ENCODE peak calls at places on chromosomes 2 and 18, in five cellular contexts. K, F, W, A and M are unnamed samples.

GRCh38 chr2:96537066-96537733 is 648 bp downstream of the ARID5A start:
- DNase-seq in K (no peak), A (peak; percentile 79), F (peak; percentile 74), W (peak; percentile 86), M (peak; percentile 48)

GRCh38 chr18:36309436-36310391 is 12.2 kb downstream of the FHOD3 start:
- DNase-seq in A (no peak), F (no peak), K (peak; percentile 42), W (no peak), M (peak; percentile 99)

GRCh38 chr2:29519996-29520395 is 401.4 kb downstream of the ALK start:
- DNase-seq in W (no peak), K (no peak), A (no peak), F (no peak), M (peak; percentile 4)

GRCh38 chr18:58768293-58768974 is 96.2 kb upstream of the ZNF532 start:
- DNase-seq in A (peak; percentile 88), K (peak; percentile 67), F (peak; percentile 8), W (peak; percentile 33), M (peak; percentile 62)

GRCh38 chr2:85577386-85578242 is at the start of gene VAMP8:
- DNase-seq in F (peak; percentile 70), K (no peak), A (peak; percentile 89), W (peak; percentile 37), M (no peak)

GRCh38 chr2:11299439-11299838 is 45.0 kb downstream of the ROCK2 start:
- DNase-seq in F (no peak), W (no peak), K (no peak), A (no peak), M (no peak)

GRCh38 chr18:1018211-1018651 is 113.6 kb downstream of the ADCYAP1 start:
- DNase-seq in K (no peak), W (no peak), F (no peak), A (no peak), M (peak; percentile 65)

GRCh38 chr2:224971214-224971613 is 71.1 kb downstream of the DOCK10 start:
- DNase-seq in W (no peak), F (no peak), A (no peak), K (no peak), M (no peak)

GRCh38 chr2:72007402-72007801 is 140.3 kb downstream of the CYP26B1 start:
- DNase-seq in K (no peak), F (no peak), W (no peak), A (no peak), M (no peak)

GRCh38 chr2:203164311-203164935 is 74.4 kb upstream of the CYP20A1 start:
- DNase-seq in F (no peak), A (no peak), K (no peak), W (no peak), M (no peak)

GRCh38 chr2:215660687-215661086 is 224.8 kb upstream of the FN1 start:
- DNase-seq in A (no peak), W (no peak), F (no peak), K (no peak), M (no peak)

GRCh38 chr2:130387071-130387400 is 31.2 kb downstream of the PTPN18 start:
- DNase-seq in A (peak; percentile 90), F (peak; percentile 65), W (no peak), K (no peak), M (no peak)

GRCh38 chr2:161946489-161947107 is 127.4 kb downstream of the DPP4 start:
- DNase-seq in F (peak; percentile 17), A (peak; percentile 70), K (no peak), W (no peak), M (peak; percentile 53)

GRCh38 chr2:191322838-191323506 is 77.8 kb downstream of the MYO1B start:
- DNase-seq in K (no peak), W (no peak), F (no peak), A (no peak), M (peak; percentile 15)

GRCh38 chr2:195543902-195544894 is 112.8 kb upstream of the SLC39A10 start:
- DNase-seq in K (peak; percentile 71), F (no peak), A (no peak), W (no peak), M (peak; percentile 67)

GRCh38 chr18:58156516-58156915 is 112.5 kb downstream of the NEDD4L start:
- DNase-seq in A (no peak), K (no peak), F (no peak), W (no peak), M (no peak)

GRCh38 chr2:182824759-182825143 is 41.7 kb downstream of the FRZB start:
- DNase-seq in W (no peak), K (no peak), F (no peak), A (no peak), M (no peak)

GRCh38 chr2:239775623-239776440 is 249.3 kb downstream of the NDUFA10 start:
- DNase-seq in A (no peak), K (no peak), W (no peak), F (no peak), M (no peak)

GRCh38 chr2:44768438-44769236 is 172.9 kb upstream of the SIX3 start:
- DNase-seq in A (no peak), F (no peak), W (no peak), K (no peak), M (no peak)

GRCh38 chr18:48623468-48624220 is 84.8 kb downstream of the CTIF start:
- DNase-seq in W (no peak), A (no peak), K (no peak), F (no peak), M (peak; percentile 94)

GRCh38 chr2:239310401-239311061 is 90.3 kb downstream of the HDAC4 start:
- DNase-seq in W (no peak), F (no peak), A (no peak), K (no peak), M (no peak)

GRCh38 chr2:28389399-28390240 is 3.0 kb upstream of the FOSL2 start:
- DNase-seq in K (no peak), F (no peak), W (no peak), A (no peak), M (no peak)

GRCh38 chr2:72892506-72893173 is 5.4 kb downstream of the SPR start:
- DNase-seq in K (peak; percentile 80), W (no peak), F (peak; percentile 70), A (peak; percentile 92), M (peak; percentile 79)

GRCh38 chr2:189613077-189613636 is 32.6 kb upstream of the SLC40A1 start:
- DNase-seq in W (no peak), K (peak; percentile 25), F (no peak), A (no peak), M (peak; percentile 89)

GRCh38 chr2:183680573-183680972 is 556.3 kb downstream of the NUP35 start:
- DNase-seq in K (no peak), F (no peak), W (no peak), A (no peak), M (no peak)

GRCh38 chr2:45895477-45895876 is 244.0 kb downstream of the PRKCE start:
- DNase-seq in K (no peak), A (no peak), W (no peak), F (no peak), M (peak; percentile 38)

GRCh38 chr2:38095996-38096861 is 20.3 kb upstream of the CYP1B1 start:
- DNase-seq in A (no peak), F (no peak), W (no peak), K (no peak), M (no peak)

DNA sequence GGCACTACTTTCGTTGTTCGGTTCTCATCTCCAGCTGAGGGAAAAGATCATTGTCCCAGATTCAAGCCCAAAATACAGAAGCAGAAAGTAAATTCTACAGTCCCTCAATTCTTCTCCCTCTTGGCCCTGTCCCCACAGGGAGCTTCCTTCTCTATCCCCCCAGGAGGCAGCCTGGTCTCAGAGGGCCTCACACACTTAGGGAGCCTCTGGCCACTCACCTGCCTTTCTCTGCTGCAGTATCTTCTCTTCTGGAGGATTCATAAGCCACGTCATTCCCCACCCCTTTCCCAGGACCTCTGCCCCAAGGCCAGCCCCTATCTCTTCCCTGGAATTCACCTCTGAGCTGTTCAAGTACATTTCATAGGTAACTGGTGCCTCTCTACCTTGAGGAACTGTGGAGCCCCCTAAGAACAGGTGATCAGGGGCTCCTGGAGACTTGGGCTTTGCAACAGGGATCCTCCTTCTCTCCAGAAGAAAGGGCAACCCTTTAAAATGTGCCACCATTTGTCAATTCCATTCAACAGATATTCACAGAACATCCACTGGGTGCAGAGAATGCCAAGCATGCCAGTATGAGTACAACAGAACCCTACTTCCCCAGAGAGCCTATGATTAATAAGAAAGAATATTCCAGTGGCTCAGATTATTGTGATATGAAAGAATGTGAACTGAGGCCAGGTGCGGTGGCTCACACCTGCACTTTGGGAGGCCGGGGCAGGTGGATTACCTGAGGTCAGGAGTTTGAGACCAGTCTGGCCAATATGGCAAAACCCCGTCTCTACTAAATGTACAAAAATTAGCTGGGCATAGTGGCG is 72.9 kb downstream of the CIB4 start:
- DNase-seq in K (no peak), W (no peak), A (no peak), F (no peak), M (no peak)
- H3K4me3 ChIP-seq in K (no peak overlapping the region), W (no peak overlapping the region), A (no peak overlapping the region), F (no peak overlapping the region), M (no peak overlapping the region)

GRCh38 chr2:33322099-33322498 is 154.3 kb upstream of the RASGRP3 start:
- DNase-seq in A (no peak), K (no peak), F (no peak), W (no peak), M (peak; percentile 68)

GRCh38 chr2:33323957-33324356 is 152.5 kb upstream of the RASGRP3 start:
- DNase-seq in W (no peak), A (no peak), K (no peak), F (no peak), M (no peak)

GRCh38 chr2:33321236-33321731 is 155.2 kb upstream of the RASGRP3 start:
- DNase-seq in K (no peak), A (no peak), W (no peak), F (no peak), M (peak; percentile 63)

GRCh38 chr2:33320573-33320972 is 155.9 kb upstream of the RASGRP3 start:
- DNase-seq in A (no peak), W (no peak), F (no peak), K (no peak), M (peak; percentile 32)

GRCh38 chr2:33322607-33323006 is 153.8 kb upstream of the RASGRP3 start:
- DNase-seq in W (no peak), F (peak; percentile 4), K (no peak), A (peak; percentile 40), M (no peak)
- H3K4me3 ChIP-seq in W (no peak overlapping the region), F (no peak overlapping the region), K (no peak overlapping the region), A (no peak overlapping the region), M (no peak overlapping the region)

GRCh38 chr2:167487728-167488127 is 599.4 kb downstream of the XIRP2 start:
- DNase-seq in F (no peak), A (no peak), W (no peak), K (no peak), M (no peak)

GRCh38 chr2:167489307-167489706 is 601.0 kb downstream of the XIRP2 start:
- DNase-seq in A (no peak), F (no peak), W (no peak), K (no peak), M (no peak)

GRCh38 chr2:167480986-167481309 is 592.7 kb downstream of the XIRP2 start:
- DNase-seq in K (no peak), F (no peak), A (no peak), W (no peak), M (no peak)

GRCh38 chr2:167480232-167480985 is 592.1 kb downstream of the XIRP2 start:
- DNase-seq in F (no peak), K (no peak), W (no peak), A (no peak), M (no peak)

GRCh38 chr2:167484875-167485274 is 596.6 kb downstream of the XIRP2 start:
- DNase-seq in K (no peak), W (no peak), F (no peak), A (no peak), M (no peak)
- H3K4me3 ChIP-seq in K (no peak overlapping the region), W (no peak overlapping the region), F (no peak overlapping the region), A (no peak overlapping the region), M (no peak overlapping the region)

DNA sequence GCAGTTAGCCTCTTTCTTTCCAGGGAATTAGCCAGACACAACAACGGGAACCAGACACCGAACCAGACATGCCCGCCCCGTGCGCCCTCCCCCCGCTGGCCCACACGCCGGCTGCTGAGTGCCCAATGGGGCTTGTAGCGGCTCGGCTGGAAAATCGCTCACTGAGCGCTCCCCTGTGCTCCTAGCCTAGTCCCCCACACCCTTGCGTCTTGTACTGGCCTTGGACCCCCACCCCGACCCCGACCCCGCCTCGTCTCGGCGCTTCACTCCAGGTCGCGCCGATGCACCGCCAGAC is 1.3 kb downstream of the GAD1 start:
- DNase-seq in W (no peak), A (no peak), F (no peak), K (no peak), M (no peak)
- H3K4me3 ChIP-seq in W (peak overlapping the region; percentile 55), A (peak overlapping the region; percentile 63), F (no peak overlapping the region), K (peak overlapping the region; percentile 43), M (no peak overlapping the region)